ENCODE peak calls at places on chromosomes 13 and 19, in eight cellular contexts. U is astrocyte of the cerebellum; P is stimulated activated naive CD8-positive, alpha-beta T cell treated with anti-CD3 and anti-CD28 coated beads, Interleukin-15, Interleukin-2, amounts not matched to agents 100 U/mL and 50 U/mL, for 24 hours; M is NCI-H345; S is dorsolateral prefrontal cortex; G is fibroblast of mammary gland; K is sigmoid colon; X is CD4-positive, alpha-beta T cell. B is an unnamed sample.

GRCh38 chr13:64377606-64378005 is 2852.5 kb downstream of the PCDH9 start:
- DNase-seq in S (no peak), P (no peak), M (no peak), K (no peak), U (no peak), G (no peak), X (no peak), B (no peak)

GRCh38 chr13:24267283-24267682 is 42.1 kb upstream of the C1QTNF9 start:
- DNase-seq in M (no peak), K (no peak), X (no peak), P (no peak), G (peak; percentile 62), S (no peak), U (no peak), B (no peak)

GRCh38 chr19:29366757-29367156 is 153.8 kb upstream of the UQCRFS1 start:
- DNase-seq in K (no peak), S (no peak), X (no peak), P (no peak), G (no peak), U (no peak), M (no peak), B (no peak)

GRCh38 chr13:30026093-30026492 is 175.7 kb upstream of the UBL3 start:
- DNase-seq in S (no peak), P (no peak), U (no peak), K (no peak), X (no peak), G (peak; percentile 99), M (no peak), B (no peak)

GRCh38 chr19:29671393-29672076 is 6.3 kb downstream of the PLEKHF1 start:
- DNase-seq in K (peak; percentile 72), U (no peak), X (peak; percentile 91), S (peak; percentile 29), P (peak; percentile 83), G (peak; percentile 66), M (peak; percentile 99), B (no peak)

GRCh38 chr19:9054207-9054606 is 32.7 kb upstream of the OR1M1 start:
- DNase-seq in S (no peak), M (no peak), P (no peak), G (no peak), K (no peak), X (no peak), U (no peak), B (no peak)

GRCh38 chr19:2043864-2044708 is 7.0 kb downstream of the MKNK2 start:
- DNase-seq in M (no peak), X (peak; percentile 17), P (no peak), S (no peak), G (no peak), U (no peak), K (peak; percentile 77), B (no peak)

GRCh38 chr19:58052256-58052655 is 6.8 kb upstream of the ZNF135 start:
- DNase-seq in K (no peak), G (no peak), P (no peak), X (no peak), S (no peak), M (no peak), U (no peak), B (no peak)

GRCh38 chr13:48585456-48585840 is 52.6 kb upstream of the RCBTB2 start:
- DNase-seq in K (no peak), G (peak; percentile 39), S (peak; percentile 49), U (peak; percentile 79), X (no peak), P (no peak), M (no peak), B (no peak)

GRCh38 chr13:94323746-94324408 is 155.6 kb downstream of the DCT start:
- DNase-seq in G (no peak), M (no peak), U (no peak), X (peak; percentile 31), K (no peak), S (no peak), P (no peak), B (no peak)